ENCODE peak calls at places on chromosomes 2 and 18, in six cellular contexts. C, P, K, F, A and D are unnamed samples.

GRCh38 chr2:222903234-222904220 is 42.7 kb downstream of the ACSL3 start:
- DNase-seq in C (no peak), P (peak; percentile 68), K (peak; percentile 8), F (no peak), A (no peak), D (peak; percentile 11)

GRCh38 chr2:203934006-203934632 is 2.4 kb upstream of the ICOS start:
- DNase-seq in C (no peak), P (no peak), K (no peak), F (peak; percentile 30), A (no peak), D (peak; percentile 32)

GRCh38 chr18:7230646-7231349 is at the start of gene LRRC30:
- DNase-seq in C (no peak), P (no peak), K (no peak), F (no peak), A (no peak), D (no peak)

GRCh38 chr18:78713726-78714125 is 265.9 kb upstream of the SALL3 start:
- DNase-seq in C (no peak), P (no peak), K (no peak), F (no peak), A (no peak), D (no peak)

GRCh38 chr18:22493940-22494339 is 76.2 kb upstream of the CTAGE1 start:
- DNase-seq in C (no peak), P (no peak), K (no peak), F (no peak), A (no peak), D (no peak)

GRCh38 chr2:55595536-55595935 is 21.9 kb downstream of the PPP4R3B start:
- DNase-seq in C (no peak), P (no peak), K (no peak), F (no peak), A (no peak), D (no peak)

GRCh38 chr2:6372317-6372903 is 493.3 kb downstream of the CMPK2 start:
- DNase-seq in C (no peak), P (no peak), K (no peak), F (no peak), A (peak; percentile 1), D (no peak)

GRCh38 chr18:57077005-57077735 is 69.7 kb upstream of the BOD1L2 start:
- DNase-seq in C (no peak), P (no peak), K (no peak), F (no peak), A (no peak), D (no peak)

GRCh38 chr2:191421950-191422349 is 176.7 kb downstream of the MYO1B start:
- DNase-seq in C (no peak), P (no peak), K (no peak), F (no peak), A (no peak), D (no peak)

GRCh38 chr2:84807063-84807485 is 73.8 kb downstream of the TRABD2A start:
- DNase-seq in C (peak; percentile 93), P (peak; percentile 49), K (no peak), F (no peak), A (peak; percentile 97), D (no peak)

GRCh38 chr2:98140210-98140609 is 53.2 kb downstream of the VWA3B start:
- DNase-seq in C (no peak), P (no peak), K (no peak), F (no peak), A (no peak), D (no peak)

GRCh38 chr2:241064008-241064801 is 37.9 kb downstream of the MTERF4 start:
- DNase-seq in C (no peak), P (no peak), K (peak; percentile 13), F (peak; percentile 16), A (no peak), D (peak; percentile 29)

GRCh38 chr18:48727685-48728084 is 188.9 kb downstream of the CTIF start:
- DNase-seq in C (no peak), P (no peak), K (no peak), F (no peak), A (no peak), D (no peak)

GRCh38 chr18:63069496-63069895 is 250.1 kb downstream of the BCL2 start:
- DNase-seq in C (no peak), P (no peak), K (no peak), F (no peak), A (no peak), D (no peak)

GRCh38 chr2:1628893-1629292 is 115.4 kb downstream of the PXDN start:
- DNase-seq in C (no peak), P (no peak), K (no peak), F (no peak), A (no peak), D (no peak)

GRCh38 chr2:232406556-232407310 is at the start of gene ALPG:
- DNase-seq in C (no peak), P (no peak), K (no peak), F (no peak), A (no peak), D (no peak)

GRCh38 chr2:217866457-217866856 is 136.3 kb downstream of the TNS1 start:
- DNase-seq in C (no peak), P (no peak), K (no peak), F (no peak), A (no peak), D (no peak)

GRCh38 chr18:53361044-53361443 is 863.4 kb downstream of the MBD2 start:
- DNase-seq in C (no peak), P (no peak), K (no peak), F (no peak), A (no peak), D (no peak)

GRCh38 chr2:64018715-64019082 is 529 bp downstream of the VPS54 start:
- DNase-seq in C (no peak), P (peak; percentile 60), K (no peak), F (peak; percentile 5), A (no peak), D (no peak)

GRCh38 chr2:76008001-76008702 is 297.4 kb upstream of the GCFC2 start:
- DNase-seq in C (no peak), P (no peak), K (peak; percentile 31), F (no peak), A (no peak), D (no peak)